ENCODE peak calls at places on chromosomes 1 and 21, in eight cellular contexts. One of them, this sample, is unnamed.

GRCh38 chr1:227791425-227792090 is 23.9 kb upstream of the PRSS38 start:
- DNase-seq in MM.1S: no peak
- DNase-seq in GM23248: no peak
- DNase-seq in H1: no peak
- DNase-seq in astrocyte: no peak
- DNase-seq in fibroblast of lung: no peak
- DNase-seq in GM23338: no peak
- DNase-seq in endothelial cell of umbilical vein: no peak
- DNase-seq in this sample: no peak

GRCh38 chr1:117959364-117959763 is 29.8 kb downstream of the WDR3 start:
- DNase-seq in GM23248: no peak
- DNase-seq in GM23338: no peak
- DNase-seq in endothelial cell of umbilical vein: no peak
- DNase-seq in astrocyte: peak; percentile 48
- DNase-seq in MM.1S: no peak
- DNase-seq in H1: no peak
- DNase-seq in fibroblast of lung: no peak
- DNase-seq in this sample: peak; percentile 53

GRCh38 chr1:24735619-24736375 is 9.4 kb upstream of the CLIC4 start:
- DNase-seq in GM23338: peak; percentile 62
- DNase-seq in H1: no peak
- DNase-seq in endothelial cell of umbilical vein: peak; percentile 22
- DNase-seq in fibroblast of lung: peak; percentile 77
- DNase-seq in MM.1S: no peak
- DNase-seq in astrocyte: peak; percentile 58
- DNase-seq in GM23248: peak; percentile 58
- DNase-seq in this sample: no peak

GRCh38 chr1:219858980-219859379 is 69.4 kb downstream of the SLC30A10 start:
- DNase-seq in astrocyte: no peak
- DNase-seq in MM.1S: no peak
- DNase-seq in GM23338: no peak
- DNase-seq in GM23248: no peak
- DNase-seq in H1: no peak
- DNase-seq in endothelial cell of umbilical vein: no peak
- DNase-seq in fibroblast of lung: no peak
- DNase-seq in this sample: no peak

GRCh38 chr1:4687943-4688342 is 33.5 kb downstream of the AJAP1 start:
- DNase-seq in GM23338: no peak
- DNase-seq in H1: no peak
- DNase-seq in fibroblast of lung: no peak
- DNase-seq in endothelial cell of umbilical vein: no peak
- DNase-seq in astrocyte: no peak
- DNase-seq in MM.1S: no peak
- DNase-seq in GM23248: no peak
- DNase-seq in this sample: no peak

GRCh38 chr1:115791816-115792215 is 23.3 kb upstream of the CASQ2 start:
- DNase-seq in GM23338: no peak
- DNase-seq in H1: no peak
- DNase-seq in fibroblast of lung: no peak
- DNase-seq in astrocyte: no peak
- DNase-seq in GM23248: no peak
- DNase-seq in MM.1S: no peak
- DNase-seq in endothelial cell of umbilical vein: no peak
- DNase-seq in this sample: no peak

GRCh38 chr1:155294520-155295182 is 6.6 kb downstream of the PKLR start:
- DNase-seq in fibroblast of lung: no peak
- DNase-seq in GM23338: peak; percentile 66
- DNase-seq in endothelial cell of umbilical vein: no peak
- DNase-seq in MM.1S: no peak
- DNase-seq in H1: no peak
- DNase-seq in GM23248: no peak
- DNase-seq in astrocyte: no peak
- DNase-seq in this sample: no peak

GRCh38 chr1:15571266-15571665 is 13.6 kb downstream of the AGMAT start:
- DNase-seq in GM23248: no peak
- DNase-seq in GM23338: no peak
- DNase-seq in endothelial cell of umbilical vein: no peak
- DNase-seq in H1: no peak
- DNase-seq in MM.1S: peak; percentile 12
- DNase-seq in astrocyte: no peak
- DNase-seq in fibroblast of lung: no peak
- DNase-seq in this sample: no peak

GRCh38 chr21:37914211-37914900 is 1.9 kb downstream of the KCNJ6 start:
- DNase-seq in endothelial cell of umbilical vein: no peak
- DNase-seq in fibroblast of lung: peak; percentile 17
- DNase-seq in GM23248: peak; percentile 43
- DNase-seq in astrocyte: peak; percentile 10
- DNase-seq in H1: no peak
- DNase-seq in MM.1S: peak; percentile 65
- DNase-seq in GM23338: peak; percentile 85
- DNase-seq in this sample: peak; percentile 14

GRCh38 chr1:24294757-24295371 is 24.3 kb upstream of the GRHL3 start:
- DNase-seq in fibroblast of lung: peak; percentile 86
- DNase-seq in GM23338: peak; percentile 57
- DNase-seq in MM.1S: no peak
- DNase-seq in GM23248: peak; percentile 92
- DNase-seq in endothelial cell of umbilical vein: peak; percentile 69
- DNase-seq in H1: no peak
- DNase-seq in astrocyte: peak; percentile 69
- DNase-seq in this sample: peak; percentile 84

GRCh38 chr21:37710555-37711293 is 205.5 kb downstream of the KCNJ6 start:
- DNase-seq in H1: no peak
- DNase-seq in GM23248: no peak
- DNase-seq in endothelial cell of umbilical vein: no peak
- DNase-seq in MM.1S: no peak
- DNase-seq in astrocyte: no peak
- DNase-seq in fibroblast of lung: peak; percentile 71
- DNase-seq in GM23338: no peak
- DNase-seq in this sample: peak; percentile 43

GRCh38 chr1:84584126-84584525 is 9.9 kb upstream of the CTBS start:
- DNase-seq in fibroblast of lung: no peak
- DNase-seq in GM23248: no peak
- DNase-seq in GM23338: no peak
- DNase-seq in H1: no peak
- DNase-seq in endothelial cell of umbilical vein: no peak
- DNase-seq in astrocyte: no peak
- DNase-seq in MM.1S: peak; percentile 51
- DNase-seq in this sample: no peak
- H2AFZ ChIP-seq in fibroblast of lung: no peak overlapping the region
- H2AFZ ChIP-seq in GM23248: no peak overlapping the region
- H2AFZ ChIP-seq in GM23338: peak overlapping the region; percentile 84
- H2AFZ ChIP-seq in H1: no peak overlapping the region
- H2AFZ ChIP-seq in endothelial cell of umbilical vein: no peak overlapping the region
- H2AFZ ChIP-seq in astrocyte: peak overlapping the region; percentile 64
- H2AFZ ChIP-seq in MM.1S: peak overlapping the region; percentile 52
- H2AFZ ChIP-seq in this sample: no peak overlapping the region

GRCh38 chr1:39668894-39669293 is 3.0 kb downstream of the NT5C1A start:
- DNase-seq in fibroblast of lung: no peak
- DNase-seq in H1: no peak
- DNase-seq in MM.1S: no peak
- DNase-seq in astrocyte: no peak
- DNase-seq in endothelial cell of umbilical vein: no peak
- DNase-seq in GM23248: peak; percentile 21
- DNase-seq in GM23338: no peak
- DNase-seq in this sample: no peak

GRCh38 chr1:39663559-39663958 is 8.3 kb downstream of the NT5C1A start:
- DNase-seq in astrocyte: no peak
- DNase-seq in GM23338: peak; percentile 67
- DNase-seq in endothelial cell of umbilical vein: no peak
- DNase-seq in MM.1S: peak; percentile 5
- DNase-seq in H1: no peak
- DNase-seq in fibroblast of lung: no peak
- DNase-seq in GM23248: no peak
- DNase-seq in this sample: no peak

GRCh38 chr1:39670689-39671088 is 1.2 kb downstream of the NT5C1A start:
- DNase-seq in fibroblast of lung: no peak
- DNase-seq in H1: no peak
- DNase-seq in endothelial cell of umbilical vein: no peak
- DNase-seq in GM23338: no peak
- DNase-seq in GM23248: no peak
- DNase-seq in MM.1S: no peak
- DNase-seq in astrocyte: no peak
- DNase-seq in this sample: no peak

GRCh38 chr1:39668111-39668510 is 3.8 kb downstream of the NT5C1A start:
- DNase-seq in H1: no peak
- DNase-seq in astrocyte: no peak
- DNase-seq in endothelial cell of umbilical vein: no peak
- DNase-seq in MM.1S: no peak
- DNase-seq in GM23338: no peak
- DNase-seq in fibroblast of lung: no peak
- DNase-seq in GM23248: no peak
- DNase-seq in this sample: no peak

DNA sequence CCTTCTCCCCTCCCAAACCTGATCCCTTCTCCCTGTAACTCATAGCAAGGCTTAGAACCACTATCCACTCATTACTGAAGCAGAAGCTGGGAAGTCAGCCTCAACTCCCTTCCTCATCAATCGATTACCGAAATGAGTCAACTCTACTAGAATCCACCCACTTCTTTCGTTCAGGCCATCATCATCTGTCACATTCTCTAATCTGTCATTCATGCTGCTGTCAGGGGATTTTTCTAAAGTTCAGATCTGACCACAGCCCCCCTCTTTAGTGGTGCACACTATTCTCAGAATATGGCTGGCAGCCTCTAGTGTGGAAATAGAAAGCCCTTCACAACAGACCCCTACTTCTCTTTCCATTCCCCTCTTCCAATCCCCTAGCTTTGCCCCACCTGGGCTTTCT is 5.1 kb downstream of the NT5C1A start:
- DNase-seq in endothelial cell of umbilical vein: no peak
- DNase-seq in fibroblast of lung: no peak
- DNase-seq in H1: no peak
- DNase-seq in GM23248: no peak
- DNase-seq in GM23338: no peak
- DNase-seq in astrocyte: no peak
- DNase-seq in MM.1S: no peak
- DNase-seq in this sample: no peak
- H3K27me3 ChIP-seq in endothelial cell of umbilical vein: peaks cover 35% of the 10 kb centered on the region
- H3K27me3 ChIP-seq in fibroblast of lung: peaks cover 24% of the 10 kb centered on the region
- H3K27me3 ChIP-seq in H1: peaks cover 36% of the 10 kb centered on the region
- H3K27me3 ChIP-seq in GM23248: peaks cover 21% of the 10 kb centered on the region
- H3K27me3 ChIP-seq in GM23338: peaks cover 91% of the 10 kb centered on the region
- H3K27me3 ChIP-seq in astrocyte: peaks cover 46% of the 10 kb centered on the region
- H3K27me3 ChIP-seq in MM.1S: peaks cover 12% of the 10 kb centered on the region
- H3K27me3 ChIP-seq in this sample: peaks cover 13% of the 10 kb centered on the region

DNA sequence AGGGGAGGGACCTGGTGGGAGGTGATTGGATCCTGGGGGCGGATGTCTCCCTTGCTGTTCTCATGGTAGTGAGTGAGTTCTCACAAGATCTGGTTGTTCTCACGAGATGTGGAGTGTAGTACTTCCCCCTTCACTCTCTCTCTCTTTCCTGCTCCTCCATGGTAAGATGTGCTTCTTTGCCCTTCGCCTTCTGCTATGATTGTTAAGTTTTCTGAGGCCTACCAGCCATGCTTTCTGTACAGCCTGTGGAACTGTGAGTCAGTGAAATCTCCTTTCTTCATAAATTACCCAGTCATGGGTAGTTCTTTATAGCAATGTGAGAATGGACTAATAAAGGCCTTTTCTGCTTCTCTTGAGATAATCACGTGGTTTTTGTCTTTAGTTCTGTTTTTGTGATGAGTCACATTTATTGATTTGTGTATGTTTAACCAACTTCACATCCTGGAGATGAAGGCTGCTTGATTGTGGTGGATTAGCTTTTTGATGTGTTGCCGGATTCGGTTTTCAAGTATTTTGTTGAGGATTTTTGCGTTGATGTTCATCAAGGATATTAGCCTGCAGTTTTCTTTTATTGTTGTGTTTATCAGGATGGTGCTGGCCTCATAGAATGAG is 45.5 kb downstream of the RABGAP1L start:
- DNase-seq in GM23248: no peak
- DNase-seq in astrocyte: no peak
- DNase-seq in endothelial cell of umbilical vein: no peak
- DNase-seq in MM.1S: no peak
- DNase-seq in H1: no peak
- DNase-seq in fibroblast of lung: no peak
- DNase-seq in GM23338: no peak
- DNase-seq in this sample: peak; percentile 36
- H3K79me2 ChIP-seq in GM23248: peaks cover 54% of the 10 kb centered on the region
- H3K79me2 ChIP-seq in astrocyte: peaks cover 30% of the 10 kb centered on the region
- H3K79me2 ChIP-seq in endothelial cell of umbilical vein: peaks cover 3% of the 10 kb centered on the region
- H3K79me2 ChIP-seq in MM.1S: peaks cover 67% of the 10 kb centered on the region
- H3K79me2 ChIP-seq in H1: no peaks in the 10 kb centered on the region
- H3K79me2 ChIP-seq in fibroblast of lung: no peaks in the 10 kb centered on the region
- H3K79me2 ChIP-seq in GM23338: peaks cover 26% of the 10 kb centered on the region
- H3K79me2 ChIP-seq in this sample: peaks cover 5% of the 10 kb centered on the region

GRCh38 chr1:43705334-43705733 is 2.0 kb upstream of the ST3GAL3 start:
- DNase-seq in H1: no peak
- DNase-seq in GM23338: no peak
- DNase-seq in endothelial cell of umbilical vein: no peak
- DNase-seq in GM23248: peak; percentile 42
- DNase-seq in astrocyte: no peak
- DNase-seq in fibroblast of lung: no peak
- DNase-seq in MM.1S: no peak
- DNase-seq in this sample: no peak

GRCh38 chr1:43706598-43707190 is 642 bp upstream of the ST3GAL3 start:
- DNase-seq in GM23248: peak; percentile 57
- DNase-seq in GM23338: peak; percentile 84
- DNase-seq in endothelial cell of umbilical vein: peak; percentile 23
- DNase-seq in fibroblast of lung: peak; percentile 22
- DNase-seq in H1: peak; percentile 17
- DNase-seq in MM.1S: peak; percentile 27
- DNase-seq in astrocyte: no peak
- DNase-seq in this sample: peak; percentile 47

GRCh38 chr1:43705982-43706597 is 1.2 kb upstream of the ST3GAL3 start:
- DNase-seq in MM.1S: no peak
- DNase-seq in GM23248: peak; percentile 47
- DNase-seq in H1: no peak
- DNase-seq in GM23338: peak; percentile 50
- DNase-seq in fibroblast of lung: no peak
- DNase-seq in endothelial cell of umbilical vein: peak; percentile 21
- DNase-seq in astrocyte: no peak
- DNase-seq in this sample: no peak

GRCh38 chr1:43708006-43708412 is 673 bp downstream of the ST3GAL3 start:
- DNase-seq in GM23338: peak; percentile 83
- DNase-seq in endothelial cell of umbilical vein: peak; percentile 59
- DNase-seq in GM23248: peak; percentile 83
- DNase-seq in astrocyte: peak; percentile 42
- DNase-seq in MM.1S: no peak
- DNase-seq in H1: peak; percentile 19
- DNase-seq in fibroblast of lung: peak; percentile 33
- DNase-seq in this sample: peak; percentile 4

DNA sequence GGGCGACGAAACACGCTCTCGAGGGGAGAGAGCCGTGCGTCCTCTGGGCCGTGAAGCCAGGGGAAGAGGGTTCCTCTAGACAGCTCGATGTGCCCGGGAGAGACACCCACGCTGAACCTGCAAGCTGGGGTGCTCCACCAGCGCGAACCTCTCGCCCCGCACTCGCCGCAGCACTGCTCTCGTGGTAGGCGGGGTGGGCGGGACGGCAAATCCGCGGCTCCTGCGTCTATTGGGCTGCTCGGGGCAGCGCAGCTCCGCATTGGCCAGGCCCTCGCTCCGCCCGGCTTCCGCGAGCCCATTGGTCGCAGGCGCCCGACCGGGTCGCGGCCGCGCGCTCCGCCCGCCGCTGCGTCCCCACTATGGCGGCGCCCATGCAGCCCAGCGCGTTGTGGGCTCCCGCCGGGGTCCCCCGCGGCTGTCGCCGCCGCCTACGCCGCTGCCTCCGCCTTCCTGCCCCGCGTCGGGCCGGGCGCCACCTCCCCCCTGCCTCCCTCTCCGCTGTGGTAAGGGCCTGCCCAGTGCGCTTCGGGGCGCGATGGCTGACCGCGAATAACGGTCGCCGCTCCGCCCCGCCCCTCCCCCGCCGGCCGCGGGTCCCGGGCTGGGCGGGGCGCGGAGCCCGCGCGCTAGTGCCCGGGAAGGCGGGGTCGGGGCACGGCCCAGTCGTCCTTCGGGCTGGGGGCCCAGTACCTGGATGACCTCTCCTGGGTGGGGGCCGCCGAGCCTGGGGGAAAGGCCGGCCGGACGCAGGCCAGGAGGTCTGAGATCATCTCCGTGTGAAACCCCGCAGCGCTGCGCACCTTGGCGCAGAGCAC is at the start of gene ST3GAL3:
- DNase-seq in GM23338: peak; percentile 97
- DNase-seq in MM.1S: peak; percentile 97
- DNase-seq in GM23248: peak; percentile 99
- DNase-seq in astrocyte: peak; percentile 83
- DNase-seq in fibroblast of lung: peak; percentile 88
- DNase-seq in H1: peak; percentile 77
- DNase-seq in endothelial cell of umbilical vein: peak; percentile 92
- DNase-seq in this sample: peak; percentile 94
- H2AFZ ChIP-seq in GM23338: peak within 1 kb of the TSS; percentile 44
- H2AFZ ChIP-seq in MM.1S: peak within 1 kb of the TSS; percentile 96
- H2AFZ ChIP-seq in GM23248: peak within 1 kb of the TSS; percentile 69
- H2AFZ ChIP-seq in astrocyte: peak within 1 kb of the TSS; percentile 68
- H2AFZ ChIP-seq in fibroblast of lung: peak within 1 kb of the TSS; percentile 68
- H2AFZ ChIP-seq in H1: peak within 1 kb of the TSS; percentile 36
- H2AFZ ChIP-seq in endothelial cell of umbilical vein: peak within 1 kb of the TSS; percentile 29
- H2AFZ ChIP-seq in this sample: peak within 1 kb of the TSS; percentile 87